ENCODE peak calls at places on chromosomes 4 and X, in seven cellular contexts. One of them, this sample, is unnamed.

GRCh38 chr4:7823416-7823824 is 116.2 kb downstream of the AFAP1 start:
- DNase-seq in AG09309: no peak
- DNase-seq in suprapubic skin: no peak
- DNase-seq in kidney: peak
- DNase-seq in HL-60: no peak
- DNase-seq in neural progenitor cell: no peak
- DNase-seq in fibroblast of lung: peak
- DNase-seq in this sample: no peak

GRCh38 chr4:92303621-92304027 is at the start of gene GRID2:
- DNase-seq in HL-60: no peak
- DNase-seq in fibroblast of lung: peak
- DNase-seq in neural progenitor cell: peak
- DNase-seq in kidney: peak
- DNase-seq in suprapubic skin: no peak
- DNase-seq in AG09309: no peak
- DNase-seq in this sample: no peak

GRCh38 chr4:40280586-40280985 is 54.5 kb upstream of the CHRNA9 start:
- DNase-seq in neural progenitor cell: no peak
- DNase-seq in fibroblast of lung: no peak
- DNase-seq in kidney: no peak
- DNase-seq in HL-60: no peak
- DNase-seq in AG09309: no peak
- DNase-seq in suprapubic skin: no peak
- DNase-seq in this sample: no peak

GRCh38 chrX:11059923-11060322 is 51.2 kb upstream of the HCCS start:
- DNase-seq in suprapubic skin: no peak
- DNase-seq in kidney: no peak
- DNase-seq in neural progenitor cell: no peak
- DNase-seq in AG09309: no peak
- DNase-seq in fibroblast of lung: no peak
- DNase-seq in HL-60: no peak
- DNase-seq in this sample: no peak

GRCh38 chrX:72306851-72307645 is 1.3 kb upstream of the CITED1 start:
- DNase-seq in suprapubic skin: peak
- DNase-seq in kidney: peak
- DNase-seq in neural progenitor cell: peak
- DNase-seq in AG09309: no peak
- DNase-seq in fibroblast of lung: peak
- DNase-seq in HL-60: peak
- DNase-seq in this sample: no peak

GRCh38 chr4:122911588-122911987 is 10.8 kb downstream of the NUDT6 start:
- DNase-seq in HL-60: no peak
- DNase-seq in fibroblast of lung: no peak
- DNase-seq in neural progenitor cell: no peak
- DNase-seq in AG09309: no peak
- DNase-seq in suprapubic skin: no peak
- DNase-seq in kidney: no peak
- DNase-seq in this sample: no peak

GRCh38 chr4:118814901-118815300 is 21.0 kb downstream of the SEC24D start:
- DNase-seq in neural progenitor cell: no peak
- DNase-seq in fibroblast of lung: no peak
- DNase-seq in kidney: no peak
- DNase-seq in HL-60: no peak
- DNase-seq in suprapubic skin: no peak
- DNase-seq in AG09309: no peak
- DNase-seq in this sample: no peak

GRCh38 chr4:159070742-159071141 is 32.1 kb upstream of the RAPGEF2 start:
- DNase-seq in HL-60: no peak
- DNase-seq in kidney: no peak
- DNase-seq in AG09309: peak
- DNase-seq in fibroblast of lung: peak
- DNase-seq in neural progenitor cell: no peak
- DNase-seq in suprapubic skin: no peak
- DNase-seq in this sample: no peak

GRCh38 chr4:117135634-117136354 is 50.4 kb upstream of the TRAM1L1 start:
- DNase-seq in fibroblast of lung: no peak
- DNase-seq in suprapubic skin: no peak
- DNase-seq in HL-60: no peak
- DNase-seq in kidney: no peak
- DNase-seq in neural progenitor cell: no peak
- DNase-seq in AG09309: no peak
- DNase-seq in this sample: no peak

GRCh38 chr4:99529218-99529617 is 18.4 kb downstream of the C4orf17 start:
- DNase-seq in fibroblast of lung: peak
- DNase-seq in HL-60: peak
- DNase-seq in suprapubic skin: no peak
- DNase-seq in kidney: no peak
- DNase-seq in AG09309: peak
- DNase-seq in neural progenitor cell: no peak
- DNase-seq in this sample: no peak

GRCh38 chr4:161350946-161351345 is 812.9 kb downstream of the FSTL5 start:
- DNase-seq in suprapubic skin: no peak
- DNase-seq in AG09309: no peak
- DNase-seq in neural progenitor cell: no peak
- DNase-seq in HL-60: no peak
- DNase-seq in kidney: no peak
- DNase-seq in fibroblast of lung: no peak
- DNase-seq in this sample: no peak

GRCh38 chr4:106987314-106987713 is 48.8 kb downstream of the DKK2 start:
- DNase-seq in suprapubic skin: no peak
- DNase-seq in fibroblast of lung: no peak
- DNase-seq in HL-60: no peak
- DNase-seq in neural progenitor cell: no peak
- DNase-seq in AG09309: no peak
- DNase-seq in kidney: no peak
- DNase-seq in this sample: no peak

GRCh38 chr4:78551420-78552351 is at the start of gene ANXA3:
- DNase-seq in fibroblast of lung: no peak
- DNase-seq in HL-60: peak
- DNase-seq in neural progenitor cell: peak
- DNase-seq in suprapubic skin: no peak
- DNase-seq in kidney: peak
- DNase-seq in AG09309: no peak
- DNase-seq in this sample: no peak

GRCh38 chrX:103845165-103845653 is 13.2 kb upstream of the RAB9B start:
- DNase-seq in AG09309: peak
- DNase-seq in kidney: peak
- DNase-seq in HL-60: peak
- DNase-seq in fibroblast of lung: peak
- DNase-seq in neural progenitor cell: peak
- DNase-seq in suprapubic skin: no peak
- DNase-seq in this sample: no peak

GRCh38 chrX:27918799-27919198 is 62.5 kb downstream of the DCAF8L1 start:
- DNase-seq in suprapubic skin: no peak
- DNase-seq in AG09309: no peak
- DNase-seq in HL-60: no peak
- DNase-seq in neural progenitor cell: peak
- DNase-seq in fibroblast of lung: peak
- DNase-seq in kidney: no peak
- DNase-seq in this sample: peak

GRCh38 chrX:44954562-44954961 is 81.6 kb downstream of the KDM6A start:
- DNase-seq in suprapubic skin: no peak
- DNase-seq in AG09309: no peak
- DNase-seq in HL-60: no peak
- DNase-seq in fibroblast of lung: no peak
- DNase-seq in neural progenitor cell: no peak
- DNase-seq in kidney: no peak
- DNase-seq in this sample: no peak

GRCh38 chrX:103356023-103356798 is at the start of gene TCEAL9:
- DNase-seq in suprapubic skin: no peak
- DNase-seq in fibroblast of lung: peak
- DNase-seq in neural progenitor cell: peak
- DNase-seq in kidney: peak
- DNase-seq in AG09309: peak
- DNase-seq in HL-60: no peak
- DNase-seq in this sample: no peak

GRCh38 chr4:87589531-87589930 is 18.8 kb upstream of the DSPP start:
- DNase-seq in fibroblast of lung: peak
- DNase-seq in suprapubic skin: no peak
- DNase-seq in HL-60: no peak
- DNase-seq in AG09309: peak
- DNase-seq in kidney: no peak
- DNase-seq in neural progenitor cell: no peak
- DNase-seq in this sample: no peak

GRCh38 chrX:136588060-136588459 is 56.0 kb downstream of the VGLL1 start:
- DNase-seq in neural progenitor cell: no peak
- DNase-seq in suprapubic skin: no peak
- DNase-seq in AG09309: no peak
- DNase-seq in fibroblast of lung: no peak
- DNase-seq in HL-60: no peak
- DNase-seq in kidney: no peak
- DNase-seq in this sample: no peak

GRCh38 chrX:118884552-118885138 is 61.0 kb downstream of the ZCCHC12 start:
- DNase-seq in AG09309: no peak
- DNase-seq in fibroblast of lung: no peak
- DNase-seq in neural progenitor cell: no peak
- DNase-seq in kidney: no peak
- DNase-seq in suprapubic skin: no peak
- DNase-seq in HL-60: no peak
- DNase-seq in this sample: peak

GRCh38 chr4:25993564-25994185 is 79.7 kb downstream of the SMIM20 start:
- DNase-seq in AG09309: no peak
- DNase-seq in kidney: no peak
- DNase-seq in suprapubic skin: no peak
- DNase-seq in neural progenitor cell: peak
- DNase-seq in HL-60: no peak
- DNase-seq in fibroblast of lung: peak
- DNase-seq in this sample: no peak

GRCh38 chrX:124042042-124042441 is 80.5 kb downstream of the STAG2 start:
- DNase-seq in kidney: no peak
- DNase-seq in suprapubic skin: no peak
- DNase-seq in neural progenitor cell: no peak
- DNase-seq in fibroblast of lung: no peak
- DNase-seq in AG09309: no peak
- DNase-seq in HL-60: no peak
- DNase-seq in this sample: no peak

GRCh38 chrX:39854772-39855747 is 242.7 kb downstream of the BCOR start:
- DNase-seq in neural progenitor cell: no peak
- DNase-seq in HL-60: peak
- DNase-seq in AG09309: no peak
- DNase-seq in kidney: no peak
- DNase-seq in fibroblast of lung: no peak
- DNase-seq in suprapubic skin: no peak
- DNase-seq in this sample: no peak

GRCh38 chr4:158768577-158769174 is at the start of gene FNIP2:
- DNase-seq in kidney: peak
- DNase-seq in suprapubic skin: peak
- DNase-seq in neural progenitor cell: peak
- DNase-seq in fibroblast of lung: peak
- DNase-seq in AG09309: no peak
- DNase-seq in HL-60: peak
- DNase-seq in this sample: no peak

GRCh38 chr4:23135792-23136645 is 443.3 kb downstream of the GBA3 start:
- DNase-seq in neural progenitor cell: peak
- DNase-seq in fibroblast of lung: peak
- DNase-seq in kidney: no peak
- DNase-seq in AG09309: no peak
- DNase-seq in suprapubic skin: no peak
- DNase-seq in HL-60: peak
- DNase-seq in this sample: peak

GRCh38 chr4:123587983-123588494 is 191.4 kb downstream of the SPRY1 start:
- DNase-seq in suprapubic skin: no peak
- DNase-seq in fibroblast of lung: peak
- DNase-seq in HL-60: no peak
- DNase-seq in neural progenitor cell: no peak
- DNase-seq in AG09309: peak
- DNase-seq in kidney: no peak
- DNase-seq in this sample: peak

GRCh38 chr4:86358176-86358701 is 1.6 kb downstream of the MAPK10 start:
- DNase-seq in AG09309: no peak
- DNase-seq in HL-60: no peak
- DNase-seq in fibroblast of lung: peak
- DNase-seq in kidney: no peak
- DNase-seq in neural progenitor cell: peak
- DNase-seq in suprapubic skin: no peak
- DNase-seq in this sample: no peak

GRCh38 chr4:2785613-2786012 is 7.3 kb upstream of the SH3BP2 start:
- DNase-seq in fibroblast of lung: no peak
- DNase-seq in kidney: no peak
- DNase-seq in suprapubic skin: peak
- DNase-seq in AG09309: no peak
- DNase-seq in neural progenitor cell: no peak
- DNase-seq in HL-60: peak
- DNase-seq in this sample: peak
- H3K4me3 ChIP-seq in fibroblast of lung: no peak
- H3K4me3 ChIP-seq in kidney: no peak
- H3K4me3 ChIP-seq in suprapubic skin: no peak
- H3K4me3 ChIP-seq in AG09309: no peak
- H3K4me3 ChIP-seq in neural progenitor cell: no peak
- H3K4me3 ChIP-seq in HL-60: no peak
- H3K4me3 ChIP-seq in this sample: no peak

GRCh38 chr4:41725254-41725653 is 23.3 kb downstream of the PHOX2B start:
- DNase-seq in fibroblast of lung: no peak
- DNase-seq in kidney: no peak
- DNase-seq in neural progenitor cell: peak
- DNase-seq in HL-60: no peak
- DNase-seq in AG09309: no peak
- DNase-seq in suprapubic skin: no peak
- DNase-seq in this sample: no peak
- TF ChIP-seq CTCF in fibroblast of lung: no peak
- TF ChIP-seq CTCF in kidney: no peak
- TF ChIP-seq CTCF in neural progenitor cell: peak
- TF ChIP-seq CTCF in HL-60: no peak
- TF ChIP-seq CTCF in AG09309: peak
- TF ChIP-seq CTCF in suprapubic skin: no peak
- TF ChIP-seq CTCF in this sample: peak

GRCh38 chr4:94159790-94160189 is 47.9 kb upstream of the SMARCAD1 start:
- DNase-seq in suprapubic skin: no peak
- DNase-seq in kidney: no peak
- DNase-seq in neural progenitor cell: no peak
- DNase-seq in AG09309: no peak
- DNase-seq in fibroblast of lung: no peak
- DNase-seq in HL-60: no peak
- DNase-seq in this sample: no peak
- H3K4me3 ChIP-seq in suprapubic skin: no peak
- H3K4me3 ChIP-seq in kidney: no peak
- H3K4me3 ChIP-seq in neural progenitor cell: no peak
- H3K4me3 ChIP-seq in AG09309: no peak
- H3K4me3 ChIP-seq in fibroblast of lung: no peak
- H3K4me3 ChIP-seq in HL-60: no peak
- H3K4me3 ChIP-seq in this sample: no peak

GRCh38 chr4:176664964-176665363 is 127.8 kb downstream of the VEGFC start:
- DNase-seq in neural progenitor cell: no peak
- DNase-seq in suprapubic skin: no peak
- DNase-seq in AG09309: no peak
- DNase-seq in fibroblast of lung: no peak
- DNase-seq in HL-60: no peak
- DNase-seq in kidney: no peak
- DNase-seq in this sample: no peak

GRCh38 chr4:176654565-176655216 is 138.0 kb downstream of the VEGFC start:
- DNase-seq in HL-60: no peak
- DNase-seq in AG09309: no peak
- DNase-seq in fibroblast of lung: no peak
- DNase-seq in suprapubic skin: no peak
- DNase-seq in neural progenitor cell: no peak
- DNase-seq in kidney: no peak
- DNase-seq in this sample: no peak

GRCh38 chr4:176656108-176656507 is 136.6 kb downstream of the VEGFC start:
- DNase-seq in neural progenitor cell: no peak
- DNase-seq in AG09309: no peak
- DNase-seq in suprapubic skin: no peak
- DNase-seq in HL-60: no peak
- DNase-seq in kidney: no peak
- DNase-seq in fibroblast of lung: no peak
- DNase-seq in this sample: no peak

GRCh38 chr4:176660561-176660960 is 132.2 kb downstream of the VEGFC start:
- DNase-seq in neural progenitor cell: peak
- DNase-seq in fibroblast of lung: no peak
- DNase-seq in kidney: no peak
- DNase-seq in HL-60: no peak
- DNase-seq in suprapubic skin: no peak
- DNase-seq in AG09309: no peak
- DNase-seq in this sample: no peak
- TF ChIP-seq CTCF in neural progenitor cell: peak
- TF ChIP-seq CTCF in fibroblast of lung: no peak
- TF ChIP-seq CTCF in kidney: no peak
- TF ChIP-seq CTCF in HL-60: no peak
- TF ChIP-seq CTCF in suprapubic skin: no peak
- TF ChIP-seq CTCF in AG09309: peak
- TF ChIP-seq CTCF in this sample: peak